ENCODE peak calls at places on chromosomes 7 and 10, in four cellular contexts. One of them, this sample, is unnamed.

GRCh38 chr10:91614254-91614624 is 18.6 kb downstream of the PPP1R3C start:
- DNase-seq in MCF 10A: peak
- DNase-seq in esophagus muscularis mucosa: no peak
- DNase-seq in AG10803: peak
- DNase-seq in this sample: no peak

GRCh38 chr10:114917927-114918672 is 19.9 kb upstream of the TRUB1 start:
- DNase-seq in MCF 10A: peak
- DNase-seq in esophagus muscularis mucosa: peak
- DNase-seq in AG10803: no peak
- DNase-seq in this sample: peak

GRCh38 chr10:104351067-104351681 is 2.5 kb upstream of the CFAP58 start:
- DNase-seq in MCF 10A: no peak
- DNase-seq in esophagus muscularis mucosa: no peak
- DNase-seq in AG10803: peak
- DNase-seq in this sample: no peak

GRCh38 chr10:110600487-110601101 is 33.1 kb downstream of the SMC3 start:
- DNase-seq in MCF 10A: peak
- DNase-seq in esophagus muscularis mucosa: no peak
- DNase-seq in AG10803: peak
- DNase-seq in this sample: peak

GRCh38 chr10:3107426-3107961 is 40.1 kb downstream of the PFKP start:
- DNase-seq in MCF 10A: peak
- DNase-seq in esophagus muscularis mucosa: peak
- DNase-seq in AG10803: peak
- DNase-seq in this sample: peak

GRCh38 chr7:130821864-130822263 is 87.9 kb upstream of the KLF14 start:
- DNase-seq in MCF 10A: no peak
- DNase-seq in esophagus muscularis mucosa: no peak
- DNase-seq in AG10803: no peak
- DNase-seq in this sample: no peak

GRCh38 chr7:47571355-47572100 is 10.4 kb downstream of the TNS3 start:
- DNase-seq in MCF 10A: peak
- DNase-seq in esophagus muscularis mucosa: peak
- DNase-seq in AG10803: peak
- DNase-seq in this sample: no peak

GRCh38 chr10:120945182-120945581 is 94.0 kb downstream of the WDR11 start:
- DNase-seq in MCF 10A: no peak
- DNase-seq in esophagus muscularis mucosa: no peak
- DNase-seq in AG10803: no peak
- DNase-seq in this sample: no peak

GRCh38 chr10:4082851-4083250 is 297.8 kb upstream of the KLF6 start:
- DNase-seq in MCF 10A: no peak
- DNase-seq in esophagus muscularis mucosa: no peak
- DNase-seq in AG10803: peak
- DNase-seq in this sample: no peak

GRCh38 chr7:7570584-7570983 is 3.9 kb downstream of the MIOS start:
- DNase-seq in MCF 10A: no peak
- DNase-seq in esophagus muscularis mucosa: no peak
- DNase-seq in AG10803: no peak
- DNase-seq in this sample: no peak

GRCh38 chr10:119104653-119105024 is 726 bp downstream of the DENND10 start:
- DNase-seq in MCF 10A: peak
- DNase-seq in esophagus muscularis mucosa: no peak
- DNase-seq in AG10803: no peak
- DNase-seq in this sample: no peak

GRCh38 chr7:21565614-21566013 is 22.8 kb downstream of the DNAH11 start:
- DNase-seq in MCF 10A: no peak
- DNase-seq in esophagus muscularis mucosa: no peak
- DNase-seq in AG10803: no peak
- DNase-seq in this sample: no peak

GRCh38 chr7:23347682-23348180 is 48.6 kb downstream of the MALSU1 start:
- DNase-seq in MCF 10A: peak
- DNase-seq in esophagus muscularis mucosa: no peak
- DNase-seq in AG10803: peak
- DNase-seq in this sample: no peak

GRCh38 chr10:68212721-68213352 is 19.1 kb downstream of the ATOH7 start:
- DNase-seq in MCF 10A: peak
- DNase-seq in esophagus muscularis mucosa: no peak
- DNase-seq in AG10803: peak
- DNase-seq in this sample: no peak

GRCh38 chr10:56537984-56538383 is 176.9 kb upstream of the ZWINT start:
- DNase-seq in MCF 10A: peak
- DNase-seq in esophagus muscularis mucosa: peak
- DNase-seq in AG10803: peak
- DNase-seq in this sample: peak

GRCh38 chr7:23544913-23545354 is 13.2 kb upstream of the TRA2A start:
- DNase-seq in MCF 10A: peak
- DNase-seq in esophagus muscularis mucosa: peak
- DNase-seq in AG10803: peak
- DNase-seq in this sample: no peak

GRCh38 chr7:129959480-129960332 is 6.9 kb upstream of the UBE2H start:
- DNase-seq in MCF 10A: peak
- DNase-seq in esophagus muscularis mucosa: no peak
- DNase-seq in AG10803: no peak
- DNase-seq in this sample: no peak

GRCh38 chr10:112389147-112389822 is 15.4 kb downstream of the ACSL5 start:
- DNase-seq in MCF 10A: peak
- DNase-seq in esophagus muscularis mucosa: no peak
- DNase-seq in AG10803: peak
- DNase-seq in this sample: peak

GRCh38 chr10:83142074-83142563 is 997.2 kb upstream of the GHITM start:
- DNase-seq in MCF 10A: peak
- DNase-seq in esophagus muscularis mucosa: no peak
- DNase-seq in AG10803: peak
- DNase-seq in this sample: no peak

GRCh38 chr7:45726883-45727282 is 146.0 kb downstream of the CCDC201 start:
- DNase-seq in MCF 10A: no peak
- DNase-seq in esophagus muscularis mucosa: no peak
- DNase-seq in AG10803: no peak
- DNase-seq in this sample: no peak

GRCh38 chr10:3778708-3779108 is 6.3 kb downstream of the KLF6 start:
- DNase-seq in MCF 10A: no peak
- DNase-seq in esophagus muscularis mucosa: no peak
- DNase-seq in AG10803: peak
- DNase-seq in this sample: no peak

GRCh38 chr7:97126483-97127171 is 9.1 kb downstream of the SDHAF3 start:
- DNase-seq in MCF 10A: no peak
- DNase-seq in esophagus muscularis mucosa: no peak
- DNase-seq in AG10803: no peak
- DNase-seq in this sample: no peak

GRCh38 chr7:100854146-100854895 is 1.8 kb downstream of the SLC12A9 start:
- DNase-seq in MCF 10A: no peak
- DNase-seq in esophagus muscularis mucosa: no peak
- DNase-seq in AG10803: no peak
- DNase-seq in this sample: no peak

GRCh38 chr10:20624642-20625041 is 272.5 kb downstream of the NEBL start:
- DNase-seq in MCF 10A: no peak
- DNase-seq in esophagus muscularis mucosa: no peak
- DNase-seq in AG10803: peak
- DNase-seq in this sample: no peak

GRCh38 chr10:8054498-8055407 is at the start of gene GATA3:
- DNase-seq in MCF 10A: peak
- DNase-seq in esophagus muscularis mucosa: no peak
- DNase-seq in AG10803: peak
- DNase-seq in this sample: no peak

GRCh38 chr7:30562498-30562897 is 32.2 kb upstream of the GARS1 start:
- DNase-seq in MCF 10A: no peak
- DNase-seq in esophagus muscularis mucosa: no peak
- DNase-seq in AG10803: no peak
- DNase-seq in this sample: no peak
- TF ChIP-seq CTCF in MCF 10A: no peak
- TF ChIP-seq CTCF in esophagus muscularis mucosa: no peak
- TF ChIP-seq CTCF in AG10803: no peak
- TF ChIP-seq CTCF in this sample: peak

GRCh38 chr7:105934577-105935185 is 28.4 kb upstream of the CDHR3 start:
- DNase-seq in MCF 10A: peak
- DNase-seq in esophagus muscularis mucosa: no peak
- DNase-seq in AG10803: peak
- DNase-seq in this sample: no peak
- TF ChIP-seq CTCF in MCF 10A: peak
- TF ChIP-seq CTCF in esophagus muscularis mucosa: peak
- TF ChIP-seq CTCF in AG10803: peak
- TF ChIP-seq CTCF in this sample: peak

DNA sequence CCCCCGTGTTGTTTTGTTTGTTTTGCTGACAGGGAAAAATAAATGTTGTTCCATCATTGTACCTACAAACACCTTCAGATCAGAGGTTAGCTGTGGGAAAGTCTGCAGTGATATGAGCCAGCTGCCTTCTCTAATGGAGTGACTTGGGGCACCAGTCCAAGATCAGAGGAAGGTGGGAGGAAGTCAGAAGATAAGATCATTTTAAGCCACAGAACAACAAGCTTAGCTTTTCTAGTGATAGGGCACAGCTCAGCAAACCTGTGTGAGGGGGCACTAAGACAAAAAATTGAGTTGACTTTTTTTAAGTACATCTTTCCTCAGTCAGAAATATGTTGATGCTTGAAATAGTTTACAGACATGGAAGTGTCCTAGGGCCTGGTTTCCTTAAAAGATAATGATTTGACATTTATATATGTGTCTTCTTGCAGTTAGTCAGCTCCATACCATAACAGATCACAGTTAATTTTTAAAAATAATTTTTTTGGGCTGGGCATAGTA is 240.3 kb upstream of the KAT6B start:
- DNase-seq in MCF 10A: peak
- DNase-seq in esophagus muscularis mucosa: no peak
- DNase-seq in AG10803: no peak
- DNase-seq in this sample: no peak
- TF ChIP-seq CTCF in MCF 10A: no peak
- TF ChIP-seq CTCF in esophagus muscularis mucosa: no peak
- TF ChIP-seq CTCF in AG10803: no peak
- TF ChIP-seq CTCF in this sample: no peak

GRCh38 chr7:140342732-140343514 is 55.4 kb downstream of the SLC37A3 start:
- DNase-seq in MCF 10A: peak
- DNase-seq in esophagus muscularis mucosa: no peak
- DNase-seq in AG10803: peak
- DNase-seq in this sample: no peak
- TF ChIP-seq CTCF in MCF 10A: peak
- TF ChIP-seq CTCF in esophagus muscularis mucosa: peak
- TF ChIP-seq CTCF in AG10803: peak
- TF ChIP-seq CTCF in this sample: peak

GRCh38 chr10:132145521-132146185 is 41.1 kb upstream of the DPYSL4 start:
- DNase-seq in MCF 10A: no peak
- DNase-seq in esophagus muscularis mucosa: no peak
- DNase-seq in AG10803: no peak
- DNase-seq in this sample: no peak
- TF ChIP-seq CTCF in MCF 10A: no peak
- TF ChIP-seq CTCF in esophagus muscularis mucosa: no peak
- TF ChIP-seq CTCF in AG10803: no peak
- TF ChIP-seq CTCF in this sample: no peak

DNA sequence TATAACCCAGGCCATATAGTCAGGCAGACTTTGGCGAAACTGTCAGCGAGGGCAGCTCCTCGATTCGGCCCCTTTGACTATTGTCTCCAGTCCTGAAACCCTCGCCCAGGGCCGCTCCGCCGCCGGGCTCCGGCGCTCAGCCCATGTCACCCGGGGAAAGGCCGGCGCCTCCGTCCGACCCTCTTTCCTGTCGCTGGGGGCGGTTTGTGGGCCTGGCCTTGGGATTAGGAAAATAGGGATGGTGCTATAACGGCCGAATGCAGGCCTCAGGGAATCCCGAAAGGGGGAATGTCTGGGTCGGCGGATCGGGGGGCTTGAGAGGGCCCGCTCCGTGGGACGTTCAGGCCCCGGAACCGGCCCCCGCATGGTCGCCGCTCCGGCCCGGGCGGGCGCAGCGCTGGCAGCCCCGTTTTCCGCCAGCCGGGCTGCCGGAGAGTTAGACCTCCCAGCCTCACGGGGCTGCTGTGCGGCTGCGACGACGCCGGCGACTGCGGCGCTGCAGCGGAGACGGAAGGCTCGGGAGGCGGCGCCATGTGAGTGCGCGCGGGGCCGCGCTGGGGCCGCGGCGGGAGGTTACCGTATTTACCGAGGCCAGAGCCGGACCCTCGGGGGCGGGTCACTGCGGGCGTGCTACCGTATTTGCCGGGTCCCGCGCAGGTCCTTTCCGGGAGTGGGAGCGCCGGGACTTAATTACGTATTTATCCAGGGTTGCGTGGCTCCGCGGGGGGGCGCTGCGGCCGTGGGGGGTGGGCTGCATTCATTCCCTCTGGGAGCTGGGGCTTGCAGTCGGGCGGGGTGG is 25.9 kb downstream of the ZNF775 start:
- DNase-seq in MCF 10A: peak
- DNase-seq in esophagus muscularis mucosa: peak
- DNase-seq in AG10803: peak
- DNase-seq in this sample: no peak
- TF ChIP-seq CTCF in MCF 10A: no peak
- TF ChIP-seq CTCF in esophagus muscularis mucosa: no peak
- TF ChIP-seq CTCF in AG10803: no peak
- TF ChIP-seq CTCF in this sample: peak

GRCh38 chr7:5701085-5701914 is 80.2 kb downstream of the RNF216 start:
- DNase-seq in MCF 10A: peak
- DNase-seq in esophagus muscularis mucosa: no peak
- DNase-seq in AG10803: no peak
- DNase-seq in this sample: no peak

GRCh38 chr7:5703572-5704533 is 77.6 kb downstream of the RNF216 start:
- DNase-seq in MCF 10A: no peak
- DNase-seq in esophagus muscularis mucosa: no peak
- DNase-seq in AG10803: no peak
- DNase-seq in this sample: no peak

GRCh38 chr7:5702876-5703571 is 78.4 kb downstream of the RNF216 start:
- DNase-seq in MCF 10A: peak
- DNase-seq in esophagus muscularis mucosa: no peak
- DNase-seq in AG10803: no peak
- DNase-seq in this sample: peak

GRCh38 chr7:5705318-5705717 is 76.1 kb downstream of the RNF216 start:
- DNase-seq in MCF 10A: no peak
- DNase-seq in esophagus muscularis mucosa: no peak
- DNase-seq in AG10803: no peak
- DNase-seq in this sample: no peak

GRCh38 chr7:5704534-5704922 is 76.9 kb downstream of the RNF216 start:
- DNase-seq in MCF 10A: peak
- DNase-seq in esophagus muscularis mucosa: peak
- DNase-seq in AG10803: peak
- DNase-seq in this sample: no peak
- TF ChIP-seq CTCF in MCF 10A: peak
- TF ChIP-seq CTCF in esophagus muscularis mucosa: peak
- TF ChIP-seq CTCF in AG10803: peak
- TF ChIP-seq CTCF in this sample: peak

GRCh38 chr7:145082366-145083240 is 246.8 kb upstream of the TPK1 start:
- DNase-seq in MCF 10A: peak
- DNase-seq in esophagus muscularis mucosa: no peak
- DNase-seq in AG10803: no peak
- DNase-seq in this sample: no peak
- TF ChIP-seq CTCF in MCF 10A: no peak
- TF ChIP-seq CTCF in esophagus muscularis mucosa: no peak
- TF ChIP-seq CTCF in AG10803: no peak
- TF ChIP-seq CTCF in this sample: no peak

GRCh38 chr7:140517546-140518369 is 38.5 kb upstream of the MKRN1 start:
- DNase-seq in MCF 10A: peak
- DNase-seq in esophagus muscularis mucosa: no peak
- DNase-seq in AG10803: peak
- DNase-seq in this sample: peak
- TF ChIP-seq CTCF in MCF 10A: peak
- TF ChIP-seq CTCF in esophagus muscularis mucosa: peak
- TF ChIP-seq CTCF in AG10803: peak
- TF ChIP-seq CTCF in this sample: peak

This sample was measured in epithelial cell of proximal tubule.